ENCODE peak calls at places on chromosomes 1 and 21, in four cellular contexts. F, W, T and J are unnamed samples.

GRCh38 chr1:61419167-61419566 is 305.8 kb downstream of the TM2D1 start:
- DNase-seq in F (no peak), W (no peak), T (no peak), J (no peak)

GRCh38 chr1:113142791-113143190 is 69.8 kb downstream of the LRIG2 start:
- DNase-seq in F (no peak), W (no peak), T (no peak), J (no peak)

GRCh38 chr1:246302251-246302625 is 204.8 kb downstream of the SMYD3 start:
- DNase-seq in F (no peak), W (no peak), T (no peak), J (no peak)

GRCh38 chr1:112074711-112075110 is 85.2 kb upstream of the KCND3 start:
- DNase-seq in F (no peak), W (no peak), T (no peak), J (no peak)

GRCh38 chr1:62299426-62300200 is 19.6 kb downstream of the KANK4 start:
- DNase-seq in F (no peak), W (peak), T (peak), J (peak)

GRCh38 chr1:61227857-61228557 is 145.6 kb downstream of the NFIA start:
- DNase-seq in F (no peak), W (no peak), T (no peak), J (no peak)

GRCh38 chr21:45992311-45993209 is 11.0 kb downstream of the COL6A1 start:
- DNase-seq in F (no peak), W (no peak), T (no peak), J (peak)

GRCh38 chr1:147292012-147292411 is 49.5 kb downstream of the CHD1L start:
- DNase-seq in F (no peak), W (no peak), T (no peak), J (no peak)

GRCh38 chr1:236673284-236673919 is 12.9 kb upstream of the ACTN2 start:
- DNase-seq in F (no peak), W (no peak), T (no peak), J (no peak)

GRCh38 chr1:162074548-162074947 is 5.1 kb downstream of the NOS1AP start:
- DNase-seq in F (no peak), W (no peak), T (no peak), J (no peak)

GRCh38 chr1:1925437-1926345 is 6.6 kb upstream of the TMEM52 start:
- DNase-seq in F (no peak), W (no peak), T (peak), J (no peak)

GRCh38 chr1:109427171-109427467 is 871 bp upstream of the PSMA5 start:
- DNase-seq in F (no peak), W (no peak), T (no peak), J (no peak)

GRCh38 chr1:99674115-99674514 is 28.2 kb downstream of the PALMD start:
- DNase-seq in F (no peak), W (no peak), T (no peak), J (no peak)

GRCh38 chr1:25990702-25991395 is 7.0 kb downstream of the PAFAH2 start:
- DNase-seq in F (no peak), W (no peak), T (no peak), J (no peak)

GRCh38 chr1:220089650-220090556 is at the start of gene BPNT1:
- DNase-seq in F (peak), W (peak), T (peak), J (peak)
- TF ChIP-seq POLR2A in F (peak), W (peak), T (peak), J (peak)

GRCh38 chr21:28833181-28833580 is 159.5 kb downstream of the LTN1 start:
- DNase-seq in F (no peak), W (no peak), T (no peak), J (no peak)

GRCh38 chr21:28832013-28832714 is 160.5 kb downstream of the LTN1 start:
- DNase-seq in F (no peak), W (no peak), T (no peak), J (no peak)

GRCh38 chr21:28832715-28833061 is 160.0 kb downstream of the LTN1 start:
- DNase-seq in F (no peak), W (no peak), T (no peak), J (no peak)

GRCh38 chr21:28833609-28834008 is 159.1 kb downstream of the LTN1 start:
- DNase-seq in F (no peak), W (no peak), T (no peak), J (no peak)

DNA sequence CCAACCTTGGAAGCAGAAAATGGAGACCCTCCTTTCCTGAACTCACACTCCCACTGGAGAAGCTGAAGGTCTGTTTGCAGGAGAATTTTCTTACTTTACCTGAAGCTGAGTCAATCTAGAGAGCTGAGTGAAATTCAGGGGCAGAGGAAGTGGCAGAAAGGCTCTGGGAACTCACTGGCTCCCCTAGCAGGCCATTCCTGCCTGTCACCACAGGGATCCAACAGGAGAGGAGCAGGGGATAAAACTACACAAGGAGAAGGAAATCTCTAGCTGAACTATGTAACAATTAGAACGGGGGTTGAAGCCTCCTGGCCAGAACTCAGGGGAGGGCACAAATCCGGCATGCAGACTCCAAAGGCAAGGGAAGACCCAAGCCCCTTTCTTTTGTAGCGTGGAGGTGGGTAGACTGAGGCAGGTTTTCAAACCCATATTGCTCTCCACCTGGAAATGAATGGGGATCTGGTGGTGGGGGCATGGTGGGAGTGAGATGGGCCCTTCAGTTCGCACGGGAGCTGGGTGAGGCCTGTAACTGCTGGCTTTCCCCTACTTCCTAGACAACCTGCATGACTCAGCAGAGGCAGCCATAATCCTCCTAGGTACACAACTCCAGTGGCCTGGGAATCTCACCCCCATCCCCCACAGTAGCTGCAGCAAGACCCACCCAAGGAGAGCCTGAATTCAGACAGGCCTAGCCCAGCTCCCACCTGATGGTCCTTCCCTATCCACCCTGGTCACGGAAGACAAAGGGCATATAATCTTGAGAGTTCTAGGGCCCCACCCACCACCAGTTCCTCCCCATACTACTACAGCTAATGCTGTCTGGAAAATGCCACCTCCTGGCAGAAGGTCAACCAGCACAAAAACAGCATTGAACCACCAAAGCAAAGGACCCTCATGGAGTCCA is 158.1 kb downstream of the LTN1 start:
- DNase-seq in F (no peak), W (no peak), T (peak), J (no peak)
- TF ChIP-seq CTCF in F (no peak), W (no peak), T (no peak), J (no peak)

GRCh38 chr1:184285401-184286087 is 101.3 kb upstream of the C1orf21 start:
- DNase-seq in F (no peak), W (peak), T (no peak), J (no peak)
- H3K4me3 ChIP-seq in F (no peak), W (no peak), T (no peak), J (no peak)

DNA sequence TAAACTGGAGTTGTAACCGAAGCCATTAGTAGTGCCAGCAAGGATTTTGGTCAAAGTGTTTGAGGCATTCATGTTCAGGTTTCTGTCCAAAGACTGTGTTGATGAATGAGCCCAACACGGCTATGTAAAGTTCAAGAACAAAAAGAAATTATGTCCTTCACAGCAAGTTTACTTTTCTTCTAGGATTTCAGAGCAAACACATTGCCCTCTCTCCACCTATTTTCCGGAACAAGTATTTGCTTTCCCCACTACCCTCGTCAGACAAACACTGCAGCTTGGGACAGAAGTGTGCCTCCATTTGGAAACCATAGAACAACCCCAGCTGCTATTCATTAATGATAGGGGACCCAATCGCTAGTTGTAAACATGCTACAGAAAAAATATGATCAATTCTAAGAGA is 151.4 kb upstream of the C1orf105 start:
- DNase-seq in F (no peak), W (no peak), T (no peak), J (no peak)
- TF ChIP-seq POLR2A in F (no peak), W (no peak), T (no peak), J (no peak)

GRCh38 chr1:30875197-30875596 is 33.4 kb downstream of the SDC3 start:
- DNase-seq in F (no peak), W (no peak), T (no peak), J (no peak)

GRCh38 chr1:30878016-30878415 is 30.5 kb downstream of the SDC3 start:
- DNase-seq in F (no peak), W (no peak), T (no peak), J (no peak)

GRCh38 chr1:30877205-30877912 is 31.2 kb downstream of the SDC3 start:
- DNase-seq in F (no peak), W (peak), T (peak), J (peak)

GRCh38 chr1:30875916-30876315 is 32.6 kb downstream of the SDC3 start:
- DNase-seq in F (no peak), W (no peak), T (no peak), J (no peak)

GRCh38 chr1:30876451-30877204 is 31.9 kb downstream of the SDC3 start:
- DNase-seq in F (no peak), W (no peak), T (no peak), J (no peak)
- TF ChIP-seq CTCF in F (no peak), W (no peak), T (no peak), J (no peak)

DNA sequence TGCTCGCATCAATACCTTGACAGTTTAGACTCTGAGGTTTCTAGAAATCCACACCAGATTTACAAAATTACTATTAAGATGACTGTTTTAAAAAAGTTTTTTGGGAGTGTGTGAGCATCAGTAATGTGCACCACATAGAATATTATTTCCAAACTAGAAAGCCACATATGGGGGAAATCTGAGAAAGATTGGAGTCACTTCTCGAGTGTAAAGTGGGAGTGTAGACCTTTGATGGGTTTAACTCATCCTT is 757 bp downstream of the RIMKLA start:
- DNase-seq in F (no peak), W (no peak), T (no peak), J (no peak)
- H3K4me3 ChIP-seq in F (peak), W (peak), T (no peak), J (no peak)